ENCODE peak calls at places on chromosomes 4 and X, in eight cellular contexts. R, Y, B, L, D, Z, J and V are unnamed samples.

GRCh38 chr4:119039779-119040178 is 95.9 kb upstream of the MYOZ2 start:
- DNase-seq in R (no peak), L (no peak), D (no peak), J (no peak), Z (no peak), Y (no peak), B (no peak), V (no peak)

GRCh38 chr4:15515106-15515505 is 45.4 kb downstream of the CC2D2A start:
- DNase-seq in Z (no peak), J (peak), Y (no peak), L (no peak), B (no peak), R (no peak), D (no peak), V (no peak)

GRCh38 chrX:23554304-23554703 is 113.0 kb upstream of the PRDX4 start:
- DNase-seq in L (no peak), Y (no peak), Z (peak), J (peak), D (no peak), R (no peak), B (peak), V (peak)

GRCh38 chr4:73676881-73677323 is 56.7 kb upstream of the RASSF6 start:
- DNase-seq in D (no peak), Z (no peak), J (peak), Y (no peak), L (no peak), R (no peak), B (peak), V (no peak)

GRCh38 chr4:15479089-15479912 is 9.6 kb downstream of the CC2D2A start:
- DNase-seq in Y (peak), R (no peak), L (no peak), J (peak), Z (peak), D (peak), B (peak), V (peak)

GRCh38 chr4:146443525-146443924 is 78.2 kb downstream of the SLC10A7 start:
- DNase-seq in D (no peak), Z (no peak), J (no peak), R (no peak), L (no peak), B (no peak), Y (no peak), V (no peak)

GRCh38 chr4:54495091-54495490 is 162.7 kb upstream of the KIT start:
- DNase-seq in Z (no peak), L (no peak), B (peak), D (no peak), R (no peak), Y (no peak), J (no peak), V (peak)

GRCh38 chr4:142044271-142044670 is 407.9 kb downstream of the IL15 start:
- DNase-seq in J (peak), R (no peak), B (peak), L (no peak), Z (no peak), Y (no peak), D (no peak), V (no peak)

GRCh38 chr4:169103966-169104412 is 93.9 kb upstream of the CBR4 start:
- DNase-seq in Z (no peak), B (no peak), D (no peak), Y (no peak), L (no peak), J (no peak), R (no peak), V (no peak)

GRCh38 chrX:69070949-69071650 is 94.2 kb downstream of the PJA1 start:
- DNase-seq in R (no peak), J (no peak), Z (no peak), Y (peak), D (no peak), B (no peak), L (no peak), V (peak)

GRCh38 chrX:111568356-111568755 is 56.9 kb downstream of the SERTM2 start:
- DNase-seq in R (no peak), Z (no peak), J (peak), Y (no peak), B (peak), D (no peak), L (no peak), V (peak)

GRCh38 chr4:159210975-159211374 is 108.1 kb downstream of the RAPGEF2 start:
- DNase-seq in D (no peak), R (no peak), B (no peak), J (no peak), L (no peak), Z (no peak), Y (no peak), V (no peak)

GRCh38 chr4:13182136-13182535 is 302.0 kb downstream of the RAB28 start:
- DNase-seq in R (no peak), Y (no peak), B (no peak), L (no peak), D (no peak), J (no peak), Z (no peak), V (no peak)

GRCh38 chr4:38078590-38079381 is 118.6 kb downstream of the PTTG2 start:
- DNase-seq in L (no peak), B (no peak), R (no peak), D (peak), Z (no peak), Y (no peak), J (peak), V (peak)

GRCh38 chr4:80071643-80072606 is 1.1 kb downstream of the ANTXR2 start:
- DNase-seq in L (peak), B (no peak), Z (peak), D (peak), J (peak), R (no peak), Y (peak), V (peak)

GRCh38 chr4:6578221-6578620 is 3.2 kb downstream of the MAN2B2 start:
- DNase-seq in B (no peak), J (no peak), Y (no peak), D (no peak), R (no peak), L (no peak), Z (no peak), V (no peak)

GRCh38 chr4:29581469-29581868 is 1138.7 kb upstream of the PCDH7 start:
- DNase-seq in Z (no peak), J (no peak), R (no peak), L (no peak), Y (peak), B (no peak), D (no peak), V (no peak)

GRCh38 chr4:22850055-22850454 is 157.3 kb downstream of the GBA3 start:
- DNase-seq in D (no peak), Z (no peak), R (no peak), Y (no peak), B (no peak), J (no peak), L (no peak), V (no peak)

GRCh38 chr4:9999956-10000551 is 21.2 kb downstream of the SLC2A9 start:
- DNase-seq in Y (no peak), Z (no peak), L (no peak), D (no peak), B (peak), J (peak), R (no peak), V (no peak)

GRCh38 chr4:130563185-130563890 is 1467.4 kb downstream of the C4orf33 start:
- DNase-seq in J (peak), B (peak), R (no peak), Y (no peak), D (no peak), L (no peak), Z (no peak), V (peak)

GRCh38 chr4:89416968-89417367 is 109.4 kb upstream of the GPRIN3 start:
- DNase-seq in D (no peak), J (no peak), Y (no peak), L (no peak), Z (no peak), B (no peak), R (no peak), V (no peak)

GRCh38 chr4:149531861-149532260 is 283.8 kb downstream of the IQCM start:
- DNase-seq in Z (no peak), L (no peak), Y (no peak), B (no peak), J (peak), D (no peak), R (no peak), V (peak)

GRCh38 chrX:51420610-51421009 is 75.8 kb downstream of the NUDT11 start:
- DNase-seq in B (peak), J (peak), D (no peak), R (no peak), L (peak), Y (no peak), Z (no peak), V (peak)

GRCh38 chr4:102429553-102429952 is 71.6 kb upstream of the NFKB1 start:
- DNase-seq in R (no peak), Y (no peak), J (peak), L (no peak), Z (no peak), D (no peak), B (peak), V (peak)

GRCh38 chr4:26275261-26275660 is 45.6 kb upstream of the RBPJ start:
- DNase-seq in D (no peak), L (no peak), B (no peak), J (peak), Y (no peak), Z (no peak), R (no peak), V (no peak)

GRCh38 chrX:107683931-107684330 is 55.6 kb downstream of the PRPS1 start:
- DNase-seq in J (no peak), B (no peak), Y (no peak), D (no peak), Z (no peak), L (no peak), R (no peak), V (no peak)

GRCh38 chr4:13399257-13399656 is 84.9 kb downstream of the RAB28 start:
- DNase-seq in D (no peak), B (peak), Y (no peak), Z (no peak), R (no peak), L (no peak), J (peak), V (no peak)

GRCh38 chr4:105022811-105023667 is 123.6 kb upstream of the TET2 start:
- DNase-seq in D (no peak), Z (no peak), J (peak), B (peak), Y (peak), R (no peak), L (no peak), V (no peak)

GRCh38 chr4:589219-589963 is 13.3 kb upstream of the TMEM271 start:
- DNase-seq in B (no peak), L (no peak), Y (no peak), Z (no peak), R (no peak), J (no peak), D (no peak), V (no peak)

GRCh38 chr4:74549936-74550335 is 105.0 kb downstream of the AREG start:
- DNase-seq in D (no peak), L (no peak), B (peak), Z (no peak), Y (no peak), R (no peak), J (peak), V (no peak)

GRCh38 chrX:9436812-9437211 is 28.0 kb upstream of the TBL1X start:
- DNase-seq in L (no peak), D (no peak), Z (no peak), R (no peak), J (no peak), Y (no peak), B (no peak), V (no peak)

GRCh38 chrX:24005028-24005427 is 22.0 kb downstream of the KLHL15 start:
- DNase-seq in B (no peak), Z (no peak), J (no peak), D (no peak), L (no peak), Y (no peak), R (no peak), V (no peak)

GRCh38 chrX:120468479-120468824 is 644 bp downstream of the LAMP2 start:
- DNase-seq in Z (no peak), B (no peak), Y (no peak), D (no peak), J (no peak), R (no peak), L (no peak), V (no peak)

GRCh38 chr4:26719954-26720552 is 136.2 kb downstream of the TBC1D19 start:
- DNase-seq in J (peak), Y (no peak), L (no peak), B (peak), R (no peak), D (no peak), Z (no peak), V (peak)

GRCh38 chr4:105147226-105148151 is 813 bp downstream of the TET2 start:
- DNase-seq in R (no peak), B (peak), Z (peak), Y (no peak), D (peak), J (peak), L (peak), V (peak)

GRCh38 chr4:156889616-156890594 is 81.7 kb downstream of the PDGFC start:
- DNase-seq in D (no peak), B (peak), J (peak), Z (no peak), R (no peak), L (no peak), Y (peak), V (peak)

GRCh38 chr4:10808591-10808990 is 124.0 kb upstream of the CLNK start:
- DNase-seq in Y (no peak), B (no peak), L (no peak), D (no peak), J (peak), Z (no peak), R (no peak), V (no peak)

GRCh38 chr4:97938141-97938540 is 205.1 kb downstream of the STPG2 start:
- DNase-seq in R (no peak), B (no peak), D (no peak), Y (no peak), Z (no peak), J (no peak), L (no peak), V (no peak)